ENCODE peak calls at places on chromosome 4, in ten cellular contexts. D is mammary epithelial cell; T is aorta; A is adipocyte; W is SK-N-SH; N is heart left ventricle; O is breast epithelium; H is GM12878; Q is CD4-positive, CD25-positive, alpha-beta regulatory T cell; E is effector memory CD4-positive, alpha-beta T cell. I is an unnamed sample.

GRCh38 chr4:2408401-2408958 is 10.0 kb downstream of the ZFYVE28 start:
- DNase-seq in Q (no peak), A (no peak), E (no peak), O (no peak), T (no peak), H (no peak), W (no peak), N (no peak), D (no peak), I (no peak)

GRCh38 chr4:132572210-132572609 is 576.9 kb upstream of the PCDH10 start:
- DNase-seq in A (peak; percentile 56), O (no peak), D (no peak), H (no peak), T (no peak), E (no peak), W (no peak), Q (no peak), N (no peak), I (no peak)

GRCh38 chr4:146514651-146515379 is 6.9 kb downstream of the SLC10A7 start:
- DNase-seq in T (no peak), D (no peak), W (no peak), E (no peak), A (no peak), Q (no peak), H (no peak), O (no peak), N (no peak), I (no peak)

GRCh38 chr4:73341454-73341853 is 62.6 kb upstream of the ALB start:
- DNase-seq in N (no peak), A (peak; percentile 60), Q (no peak), H (peak; percentile 16), T (no peak), W (peak; percentile 11), D (peak; percentile 51), E (no peak), O (no peak), I (no peak)

GRCh38 chr4:142846729-142847606 is 867 bp upstream of the INPP4B start:
- DNase-seq in E (peak; percentile 42), A (no peak), O (peak; percentile 56), H (no peak), Q (peak; percentile 59), W (peak; percentile 63), N (peak; percentile 48), D (peak; percentile 68), T (peak; percentile 52), I (peak; percentile 75)

GRCh38 chr4:188658958-188659522 is 519.8 kb downstream of the TRIML1 start:
- DNase-seq in D (no peak), Q (no peak), E (no peak), O (no peak), H (no peak), N (no peak), T (no peak), A (no peak), W (no peak), I (no peak)

GRCh38 chr4:141599853-141600252 is 36.5 kb upstream of the IL15 start:
- DNase-seq in D (no peak), A (peak; percentile 29), H (no peak), Q (no peak), T (no peak), W (no peak), E (no peak), O (no peak), N (no peak), I (no peak)

GRCh38 chr4:99352602-99353580 is at the start of gene ADH1C:
- DNase-seq in H (no peak), W (no peak), D (no peak), Q (no peak), A (no peak), E (no peak), N (no peak), T (no peak), O (no peak), I (no peak)

GRCh38 chr4:1136028-1136427 is 22.7 kb upstream of the RNF212 start:
- DNase-seq in D (no peak), E (no peak), Q (no peak), T (no peak), O (no peak), A (no peak), W (no peak), H (no peak), N (no peak), I (no peak)

GRCh38 chr4:158112612-158113011 is 60.2 kb downstream of the GASK1B start:
- DNase-seq in O (no peak), W (no peak), E (no peak), Q (no peak), H (no peak), T (no peak), N (no peak), D (no peak), A (peak; percentile 4), I (no peak)

GRCh38 chr4:627347-627746 is 2.0 kb downstream of the PDE6B start:
- DNase-seq in T (peak; percentile 20), H (no peak), Q (no peak), E (no peak), O (peak; percentile 14), N (no peak), W (no peak), A (no peak), D (no peak), I (no peak)

DNA sequence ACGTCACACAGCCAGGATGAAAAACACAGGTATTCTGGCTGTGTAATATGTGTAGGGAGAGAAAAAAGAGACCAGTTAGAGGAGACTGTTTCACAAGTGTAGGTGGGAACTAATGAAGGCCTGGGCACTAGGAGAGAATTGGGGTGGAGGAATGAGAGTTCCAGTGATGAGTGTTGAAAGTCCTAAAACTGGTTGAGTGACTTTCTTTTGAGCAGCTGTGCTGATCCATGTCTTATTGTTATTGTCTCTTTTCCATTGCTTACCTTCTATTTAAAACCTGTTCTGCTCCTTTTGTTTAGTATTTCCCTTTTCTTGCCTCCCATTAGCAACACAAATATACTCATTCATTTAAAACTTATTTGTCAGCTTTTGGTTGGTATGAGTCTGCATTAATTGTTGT is 88.7 kb downstream of the PDLIM5 start:
- DNase-seq in H (no peak), O (no peak), T (no peak), D (peak; percentile 82), A (no peak), W (no peak), Q (no peak), E (no peak), N (no peak), I (no peak)
- H3K4me1 ChIP-seq in H (peaks cover 9% of the 10 kb centered on the region), O (no peaks in the 10 kb centered on the region), T (peaks cover 24% of the 10 kb centered on the region), D (peaks cover 24% of the 10 kb centered on the region), A (peaks cover 28% of the 10 kb centered on the region), W (no peaks in the 10 kb centered on the region), Q (no peaks in the 10 kb centered on the region), E (no peaks in the 10 kb centered on the region), N (peaks cover 69% of the 10 kb centered on the region), I (no peaks in the 10 kb centered on the region)

DNA sequence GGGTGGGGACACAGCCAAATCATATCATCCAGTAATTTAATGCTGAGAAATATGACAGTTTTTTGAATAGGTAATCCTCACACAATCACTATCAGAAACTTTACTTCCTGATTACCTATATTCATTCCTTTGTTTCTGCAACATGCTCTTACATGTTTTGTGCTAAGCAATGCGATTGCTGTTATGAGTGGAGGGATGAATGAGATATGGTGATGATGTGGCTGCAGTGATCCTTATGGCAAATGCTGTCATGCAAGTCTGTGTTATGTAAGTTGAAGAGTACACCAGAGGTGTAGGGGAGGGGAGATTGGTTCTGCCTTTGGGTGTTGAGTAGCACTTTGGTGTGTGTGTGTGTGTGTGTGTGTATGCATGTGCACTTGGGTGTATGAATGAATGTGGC is 14.6 kb downstream of the HERC3 start:
- DNase-seq in T (no peak), H (no peak), E (no peak), O (no peak), W (no peak), A (no peak), Q (no peak), D (peak; percentile 83), N (no peak), I (no peak)
- H3K4me1 ChIP-seq in T (peaks cover 3% of the 10 kb centered on the region), H (peaks cover 15% of the 10 kb centered on the region), E (peaks cover 17% of the 10 kb centered on the region), O (peaks cover 8% of the 10 kb centered on the region), W (no peaks in the 10 kb centered on the region), A (peaks cover 20% of the 10 kb centered on the region), Q (peaks cover 35% of the 10 kb centered on the region), D (peaks cover 49% of the 10 kb centered on the region), N (peaks cover 43% of the 10 kb centered on the region), I (peaks cover 59% of the 10 kb centered on the region)

DNA sequence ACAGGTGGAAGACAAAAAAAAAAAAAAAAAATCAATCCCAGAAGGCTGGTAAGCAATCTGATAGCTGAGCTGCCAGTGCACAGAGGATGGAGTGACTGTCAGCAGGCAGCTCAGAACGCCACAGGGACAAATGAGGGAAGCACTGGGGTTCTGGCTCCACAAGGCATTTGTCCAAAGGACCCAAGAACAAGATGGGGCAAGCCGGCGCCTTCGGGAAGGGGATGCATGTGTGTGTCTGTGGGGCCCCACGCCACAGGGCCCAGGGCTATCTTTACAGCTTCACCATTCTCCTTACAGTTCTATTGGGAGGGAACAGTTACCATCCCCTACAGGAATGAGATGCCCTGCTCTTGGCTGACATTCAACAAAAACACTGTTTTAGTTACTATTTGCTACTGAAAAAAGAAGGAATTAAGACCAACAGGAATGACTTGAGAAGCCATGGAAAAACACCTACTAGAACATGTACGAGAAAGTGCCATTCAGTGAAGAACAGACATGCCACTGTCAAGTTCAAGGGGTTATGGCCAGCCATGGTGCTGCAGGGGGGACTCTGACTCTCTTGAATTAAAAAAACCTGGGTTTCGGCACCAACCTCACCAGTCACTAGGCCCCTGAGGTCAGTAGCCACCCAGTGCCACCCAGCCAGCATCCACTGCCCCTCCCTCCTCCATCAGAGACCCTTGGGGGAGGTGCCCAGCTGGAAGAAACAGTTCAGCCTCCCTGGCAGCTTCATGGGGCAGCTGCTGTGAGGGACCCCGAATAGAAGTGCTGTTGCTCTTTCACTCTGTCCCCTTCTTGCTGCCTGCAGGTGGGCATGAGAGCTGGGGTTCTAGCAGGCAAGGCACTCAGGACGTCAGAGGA is 18.5 kb downstream of the WDR1 start:
- DNase-seq in Q (no peak), W (no peak), D (no peak), T (no peak), H (no peak), A (peak; percentile 31), N (no peak), O (no peak), E (no peak), I (no peak)
- H3K4me1 ChIP-seq in Q (peaks cover 99% of the 10 kb centered on the region), W (peaks cover 19% of the 10 kb centered on the region), D (peaks cover 95% of the 10 kb centered on the region), T (peaks cover 5% of the 10 kb centered on the region), H (peaks cover 40% of the 10 kb centered on the region), A (peaks cover 56% of the 10 kb centered on the region), N (peaks cover 82% of the 10 kb centered on the region), O (peaks cover 14% of the 10 kb centered on the region), E (peaks cover 77% of the 10 kb centered on the region), I (peaks cover 100% of the 10 kb centered on the region)

GRCh38 chr4:102815981-102816380 is 11.4 kb downstream of the UBE2D3 start:
- DNase-seq in W (no peak), O (no peak), T (no peak), E (no peak), D (peak; percentile 87), N (no peak), Q (no peak), A (peak; percentile 59), H (no peak), I (no peak)

GRCh38 chr4:102819588-102820365 is 7.6 kb downstream of the UBE2D3 start:
- DNase-seq in E (no peak), A (no peak), W (no peak), D (no peak), T (no peak), N (no peak), O (no peak), Q (peak; percentile 42), H (no peak), I (peak; percentile 84)

GRCh38 chr4:102817021-102817605 is 10.2 kb downstream of the UBE2D3 start:
- DNase-seq in W (no peak), N (no peak), A (no peak), H (no peak), E (no peak), Q (no peak), D (peak; percentile 67), T (no peak), O (no peak), I (no peak)

GRCh38 chr4:102823464-102823863 is 3.9 kb downstream of the UBE2D3 start:
- DNase-seq in D (no peak), W (no peak), N (no peak), O (no peak), A (no peak), Q (no peak), T (no peak), H (no peak), E (no peak), I (no peak)

GRCh38 chr4:102817613-102818268 is 9.6 kb downstream of the UBE2D3 start:
- DNase-seq in T (no peak), Q (no peak), W (no peak), O (no peak), D (no peak), H (no peak), E (no peak), A (no peak), N (no peak), I (no peak)
- H3K4me1 ChIP-seq in T (peaks cover 13% of the 10 kb centered on the region), Q (peaks cover 97% of the 10 kb centered on the region), W (peaks cover 16% of the 10 kb centered on the region), O (peaks cover 31% of the 10 kb centered on the region), D (peaks cover 52% of the 10 kb centered on the region), H (no peaks in the 10 kb centered on the region), E (peaks cover 43% of the 10 kb centered on the region), A (peaks cover 82% of the 10 kb centered on the region), N (peaks cover 96% of the 10 kb centered on the region), I (peaks cover 98% of the 10 kb centered on the region)

I was measured in CD4-positive, alpha-beta memory T cell.